ENCODE peak calls at places on chromosomes 11 and 22, in four cellular contexts. E is A549; O is BE2C; Q is CD4-positive, alpha-beta memory T cell. H is an unnamed sample. For H3K4me1, the result is how much of the 10 kb centered on the place peaks cover.

GRCh38 chr11:79439893-79440450 is 858 bp downstream of the TENM4 start:
- DNase-seq in O (peak), E (no peak), Q (no peak), H (no peak)

GRCh38 chr11:124934862-124935547 is 842 bp downstream of the HEPACAM start:
- DNase-seq in O (no peak), E (peak), Q (no peak), H (no peak)

GRCh38 chr11:78313181-78313788 is 104.3 kb downstream of the GAB2 start:
- DNase-seq in O (no peak), Q (no peak), E (peak), H (no peak)

GRCh38 chr11:75813622-75814039 is 1.4 kb upstream of the UVRAG start:
- DNase-seq in O (no peak), E (no peak), Q (no peak), H (no peak)

GRCh38 chr22:45551310-45552016 is 48.8 kb downstream of the FBLN1 start:
- DNase-seq in O (no peak), E (no peak), Q (no peak), H (no peak)

GRCh38 chr22:19066531-19067271 is 55.5 kb downstream of the DGCR2 start:
- DNase-seq in O (no peak), Q (no peak), E (no peak), H (no peak)

GRCh38 chr22:20441631-20442484 is 4.2 kb upstream of the SCARF2 start:
- DNase-seq in Q (no peak), E (no peak), O (peak), H (no peak)

GRCh38 chr22:44712156-44712555 is 10.2 kb downstream of the PRR5 start:
- DNase-seq in O (peak), E (no peak), Q (no peak), H (no peak)

DNA sequence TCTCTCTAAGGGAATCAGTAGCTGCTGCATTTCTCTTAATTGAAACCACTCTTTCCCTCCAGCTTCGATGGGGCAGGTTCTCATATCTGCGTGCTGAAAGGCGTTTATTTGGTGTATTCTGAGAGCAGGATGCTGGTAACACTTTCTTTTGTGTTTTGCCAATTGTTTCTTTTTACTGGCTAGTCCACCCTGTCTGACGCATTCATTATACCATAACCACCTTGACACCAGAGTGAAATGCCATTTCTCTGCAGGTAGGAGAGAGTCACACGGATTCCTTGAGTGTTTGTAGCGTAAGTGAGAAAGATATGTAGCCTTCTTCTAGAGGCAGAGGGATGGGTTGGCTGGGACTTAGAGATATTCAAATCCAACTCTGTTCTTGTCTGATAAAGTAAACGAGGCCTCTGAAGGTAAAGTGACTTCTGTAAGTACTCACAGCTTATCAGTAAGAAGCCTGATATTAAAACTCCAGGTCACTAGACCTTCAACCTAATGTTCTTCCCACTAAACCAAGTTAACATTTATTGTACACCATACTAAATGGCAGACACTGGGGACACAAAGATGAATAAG is 21.4 kb downstream of the CD44 start:
- DNase-seq in E (no peak), Q (peak), O (no peak), H (peak)
- H3K4me1 ChIP-seq in E (half or more), Q (half or more), O (under half), H (half or more)

DNA sequence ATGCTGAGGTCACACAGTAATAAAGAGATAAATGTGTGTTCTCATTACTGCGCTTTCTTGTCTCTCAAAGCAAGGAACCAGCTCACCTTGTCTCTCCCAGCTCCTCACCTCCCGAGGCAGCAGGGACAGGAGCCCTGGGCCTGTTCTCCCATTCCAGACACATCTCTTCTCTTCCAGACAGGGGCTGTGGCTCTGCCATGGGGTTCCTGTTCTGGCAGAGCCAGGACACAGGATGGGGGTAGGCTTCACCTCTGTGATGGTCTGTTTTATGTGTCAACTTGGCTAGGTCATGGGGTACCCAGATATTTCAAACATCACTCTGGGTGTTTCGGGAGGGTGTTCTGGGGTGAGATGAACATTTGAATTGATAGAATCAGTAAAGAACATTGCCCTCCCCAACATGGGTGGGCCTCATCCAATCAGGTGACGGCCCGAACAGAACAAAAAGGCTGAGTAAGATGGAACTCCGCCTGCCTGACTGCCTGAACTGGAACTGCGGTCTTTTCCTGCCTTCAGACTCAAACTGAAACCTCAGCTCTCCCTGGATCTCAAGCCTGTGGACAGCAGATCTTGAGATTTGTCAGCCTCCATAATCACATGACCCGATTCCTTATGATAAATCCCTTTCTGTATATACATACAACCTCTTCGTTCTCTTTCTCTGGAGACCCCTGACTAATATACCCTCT is 2.0 kb upstream of the VSIG10L2 start:
- DNase-seq in Q (no peak), E (no peak), O (no peak), H (no peak)
- H3K4me1 ChIP-seq in Q (under half), E (under half), O (under half), H (under half)

GRCh38 chr11:13362596-13363109 is 85.1 kb downstream of the BMAL1 start:
- DNase-seq in Q (no peak), O (no peak), E (no peak), H (no peak)
- H3K4me1 ChIP-seq in Q (under half), O (under half), E (under half), H (under half)

GRCh38 chr22:36330127-36330526 is 57.6 kb downstream of the MYH9 start:
- DNase-seq in O (no peak), E (no peak), Q (no peak), H (no peak)
- H3K4me1 ChIP-seq in O (half or more), E (half or more), Q (half or more), H (half or more)

GRCh38 chr11:46300270-46300669 is 22.8 kb downstream of the CREB3L1 start:
- DNase-seq in Q (no peak), E (no peak), O (no peak), H (no peak)
- H3K4me1 ChIP-seq in Q (under half), E (under half), O (under half), H (under half)

DNA sequence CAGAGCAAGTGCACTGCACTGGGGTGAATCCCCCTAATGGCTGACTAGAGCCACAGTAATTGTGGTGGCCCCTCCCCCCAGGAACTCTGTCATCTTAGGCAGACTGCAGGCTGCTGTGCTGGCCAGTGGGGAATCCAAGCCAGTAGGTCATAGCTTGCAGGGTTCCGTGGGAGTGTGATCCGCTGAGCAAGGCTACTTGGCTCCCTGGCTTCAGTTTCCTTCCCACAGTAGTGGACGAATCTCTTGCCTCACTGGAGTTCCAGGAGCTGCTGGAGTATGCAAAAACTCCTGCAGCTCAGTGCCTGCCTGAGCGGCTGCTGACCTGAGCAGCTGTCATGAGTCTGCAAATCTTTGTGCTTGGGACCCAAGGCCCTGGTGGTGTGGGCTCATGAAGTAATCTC is 13.2 kb downstream of the OOSP3 start:
- DNase-seq in E (no peak), O (no peak), Q (no peak), H (no peak)
- H3K4me1 ChIP-seq in E (under half), O (under half), Q (under half), H (under half)

GRCh38 chr22:37483050-37483449 is 3.1 kb downstream of the MFNG start:
- DNase-seq in E (no peak), O (no peak), Q (no peak), H (no peak)

GRCh38 chr22:37484115-37485005 is 1.8 kb downstream of the MFNG start:
- DNase-seq in Q (peak), O (no peak), E (no peak), H (peak)

GRCh38 chr22:37482244-37482643 is 3.9 kb downstream of the MFNG start:
- DNase-seq in Q (peak), E (no peak), O (no peak), H (no peak)

GRCh38 chr22:37485006-37485713 is 1.0 kb downstream of the MFNG start:
- DNase-seq in O (no peak), Q (peak), E (no peak), H (peak)

GRCh38 chr22:37483594-37484114 is 2.5 kb downstream of the MFNG start:
- DNase-seq in O (no peak), E (no peak), Q (no peak), H (no peak)
- H3K4me1 ChIP-seq in O (under half), E (under half), Q (half or more), H (under half)

H was measured in naive thymus-derived CD4-positive, alpha-beta T cell.